ENCODE peak calls at places on chromosomes 3 and 15, in ten cellular contexts. B, Y, L, K, E, R, J, W, Q and O are unnamed samples.

GRCh38 chr3:160451602-160452001 is 2.0 kb upstream of the TRIM59 start:
- DNase-seq in B (no peak), Y (no peak), L (no peak), K (no peak), E (no peak), R (no peak), J (no peak), W (no peak), Q (no peak), O (no peak)

GRCh38 chr3:32082727-32083126 is 23.7 kb upstream of the GPD1L start:
- DNase-seq in B (no peak), Y (no peak), L (no peak), K (no peak), E (no peak), R (no peak), J (peak), W (no peak), Q (no peak), O (no peak)

GRCh38 chr3:125593991-125594574 is 1.2 kb downstream of the OSBPL11 start:
- DNase-seq in B (no peak), Y (no peak), L (no peak), K (no peak), E (no peak), R (no peak), J (no peak), W (no peak), Q (no peak), O (no peak)

GRCh38 chr3:11375333-11376076 is 103.3 kb downstream of the ATG7 start:
- DNase-seq in B (no peak), Y (no peak), L (no peak), K (no peak), E (no peak), R (no peak), J (no peak), W (no peak), Q (no peak), O (no peak)

GRCh38 chr3:6825527-6825926 is 35.4 kb upstream of the GRM7 start:
- DNase-seq in B (no peak), Y (no peak), L (no peak), K (no peak), E (no peak), R (no peak), J (no peak), W (no peak), Q (no peak), O (no peak)

GRCh38 chr3:28053759-28054158 is 187.7 kb upstream of the CMC1 start:
- DNase-seq in B (peak), Y (no peak), L (no peak), K (no peak), E (no peak), R (no peak), J (no peak), W (no peak), Q (no peak), O (no peak)

GRCh38 chr15:39979606-39980005 is 45.7 kb downstream of the EIF2AK4 start:
- DNase-seq in B (no peak), Y (no peak), L (no peak), K (no peak), E (no peak), R (no peak), J (no peak), W (no peak), Q (no peak), O (no peak)

GRCh38 chr3:81602781-81603180 is 158.7 kb downstream of the GBE1 start:
- DNase-seq in B (no peak), Y (no peak), L (no peak), K (no peak), E (no peak), R (no peak), J (no peak), W (no peak), Q (no peak), O (no peak)

GRCh38 chr15:94346272-94346671 is 114.9 kb downstream of the MCTP2 start:
- DNase-seq in B (peak), Y (no peak), L (no peak), K (no peak), E (no peak), R (no peak), J (no peak), W (no peak), Q (no peak), O (no peak)

GRCh38 chr3:185998136-185998535 is 60.3 kb upstream of the TRA2B start:
- DNase-seq in B (no peak), Y (no peak), L (no peak), K (no peak), E (no peak), R (no peak), J (no peak), W (no peak), Q (no peak), O (no peak)

GRCh38 chr3:79983063-79983561 is 215.3 kb upstream of the ROBO1 start:
- DNase-seq in B (no peak), Y (no peak), L (no peak), K (no peak), E (no peak), R (no peak), J (no peak), W (no peak), Q (no peak), O (no peak)

GRCh38 chr15:41829959-41830646 is 2.2 kb downstream of the JMJD7 start:
- DNase-seq in B (no peak), Y (no peak), L (no peak), K (no peak), E (no peak), R (no peak), J (no peak), W (no peak), Q (no peak), O (no peak)

GRCh38 chr15:34365073-34365825 is 1.7 kb downstream of the LPCAT4 start:
- DNase-seq in B (no peak), Y (no peak), L (no peak), K (no peak), E (no peak), R (no peak), J (no peak), W (no peak), Q (no peak), O (no peak)

GRCh38 chr3:182212479-182213076 is 500.9 kb downstream of the SOX2 start:
- DNase-seq in B (peak), Y (no peak), L (no peak), K (no peak), E (no peak), R (no peak), J (no peak), W (peak), Q (peak), O (no peak)

GRCh38 chr3:45988804-45989203 is 6.8 kb downstream of the FYCO1 start:
- DNase-seq in B (no peak), Y (no peak), L (no peak), K (no peak), E (no peak), R (no peak), J (no peak), W (no peak), Q (no peak), O (no peak)

GRCh38 chr3:36678216-36679013 is 85.9 kb downstream of the DCLK3 start:
- DNase-seq in B (no peak), Y (no peak), L (no peak), K (no peak), E (no peak), R (no peak), J (no peak), W (no peak), Q (no peak), O (no peak)

GRCh38 chr3:43906847-43907507 is 216.2 kb downstream of the ABHD5 start:
- DNase-seq in B (no peak), Y (no peak), L (no peak), K (no peak), E (no peak), R (no peak), J (no peak), W (no peak), Q (no peak), O (no peak)

GRCh38 chr3:138348107-138348949 is at the start of gene MRAS:
- DNase-seq in B (peak), Y (peak), L (peak), K (no peak), E (peak), R (peak), J (peak), W (peak), Q (peak), O (peak)

GRCh38 chr15:51649659-51650521 is 27.3 kb upstream of the DMXL2 start:
- DNase-seq in B (peak), Y (no peak), L (no peak), K (peak), E (no peak), R (peak), J (peak), W (no peak), Q (no peak), O (no peak)

GRCh38 chr15:94538280-94538679 is 306.9 kb downstream of the MCTP2 start:
- DNase-seq in B (no peak), Y (no peak), L (no peak), K (no peak), E (no peak), R (no peak), J (no peak), W (no peak), Q (no peak), O (no peak)

GRCh38 chr3:34859741-34860140 is 779.6 kb upstream of the ARPP21 start:
- DNase-seq in B (no peak), Y (no peak), L (no peak), K (no peak), E (no peak), R (no peak), J (no peak), W (no peak), Q (no peak), O (no peak)

GRCh38 chr15:86650084-86650483 is 570.4 kb downstream of the AGBL1 start:
- DNase-seq in B (peak), Y (no peak), L (no peak), K (no peak), E (no peak), R (peak), J (no peak), W (no peak), Q (no peak), O (no peak)

GRCh38 chr15:63104727-63105126 is 16.9 kb upstream of the LACTB start:
- DNase-seq in B (no peak), Y (no peak), L (no peak), K (no peak), E (no peak), R (no peak), J (no peak), W (no peak), Q (no peak), O (no peak)

GRCh38 chr15:77224352-77224751 is 153.4 kb upstream of the TSPAN3 start:
- DNase-seq in B (no peak), Y (no peak), L (no peak), K (no peak), E (no peak), R (no peak), J (no peak), W (no peak), Q (no peak), O (no peak)

GRCh38 chr3:47476330-47476626 is 537 bp upstream of the SCAP start:
- DNase-seq in B (no peak), Y (no peak), L (no peak), K (no peak), E (no peak), R (no peak), J (no peak), W (no peak), Q (no peak), O (no peak)

GRCh38 chr3:89521328-89521727 is 413.9 kb downstream of the EPHA3 start:
- DNase-seq in B (no peak), Y (no peak), L (no peak), K (no peak), E (no peak), R (no peak), J (no peak), W (no peak), Q (no peak), O (no peak)

GRCh38 chr3:128993461-128994172 is at the start of gene CFAP92:
- DNase-seq in B (peak), Y (peak), L (peak), K (no peak), E (peak), R (peak), J (peak), W (peak), Q (peak), O (peak)

GRCh38 chr15:34233614-34234013 is 8.8 kb downstream of the EMC4 start:
- DNase-seq in B (no peak), Y (no peak), L (no peak), K (no peak), E (no peak), R (no peak), J (no peak), W (no peak), Q (peak), O (no peak)

GRCh38 chr3:145219355-145220196 is 941.4 kb downstream of the PLOD2 start:
- DNase-seq in B (peak), Y (no peak), L (no peak), K (no peak), E (no peak), R (no peak), J (no peak), W (no peak), Q (no peak), O (no peak)

GRCh38 chr3:170768334-170768801 is 101.6 kb downstream of the RPL22L1 start:
- DNase-seq in B (no peak), Y (no peak), L (no peak), K (no peak), E (peak), R (no peak), J (no peak), W (no peak), Q (no peak), O (no peak)

GRCh38 chr3:24493951-24494615 is 567 bp downstream of the THRB start:
- DNase-seq in B (peak), Y (peak), L (peak), K (no peak), E (peak), R (peak), J (peak), W (no peak), Q (peak), O (peak)

GRCh38 chr3:122103821-122104514 is 48.8 kb downstream of the CD86 start:
- DNase-seq in B (no peak), Y (no peak), L (no peak), K (no peak), E (no peak), R (no peak), J (no peak), W (no peak), Q (no peak), O (no peak)

GRCh38 chr3:42511196-42511595 is 8.8 kb downstream of the VIPR1 start:
- DNase-seq in B (no peak), Y (no peak), L (no peak), K (no peak), E (no peak), R (no peak), J (no peak), W (no peak), Q (no peak), O (no peak)

GRCh38 chr3:42515391-42515916 is 13.0 kb downstream of the VIPR1 start:
- DNase-seq in B (no peak), Y (no peak), L (peak), K (no peak), E (no peak), R (no peak), J (peak), W (no peak), Q (no peak), O (no peak)

GRCh38 chr3:42513521-42513920 is 11.1 kb downstream of the VIPR1 start:
- DNase-seq in B (no peak), Y (no peak), L (no peak), K (no peak), E (no peak), R (no peak), J (no peak), W (no peak), Q (no peak), O (no peak)

GRCh38 chr3:42514876-42515275 is 12.4 kb downstream of the VIPR1 start:
- DNase-seq in B (no peak), Y (no peak), L (no peak), K (no peak), E (no peak), R (no peak), J (no peak), W (no peak), Q (no peak), O (no peak)

GRCh38 chr3:42513121-42513520 is 10.7 kb downstream of the VIPR1 start:
- DNase-seq in B (no peak), Y (no peak), L (no peak), K (no peak), E (no peak), R (no peak), J (no peak), W (no peak), Q (no peak), O (no peak)
- TF ChIP-seq EP300 in B (no peak), Y (no peak), L (no peak), K (no peak), E (no peak), R (no peak), J (no peak), W (no peak), Q (no peak), O (no peak)

DNA sequence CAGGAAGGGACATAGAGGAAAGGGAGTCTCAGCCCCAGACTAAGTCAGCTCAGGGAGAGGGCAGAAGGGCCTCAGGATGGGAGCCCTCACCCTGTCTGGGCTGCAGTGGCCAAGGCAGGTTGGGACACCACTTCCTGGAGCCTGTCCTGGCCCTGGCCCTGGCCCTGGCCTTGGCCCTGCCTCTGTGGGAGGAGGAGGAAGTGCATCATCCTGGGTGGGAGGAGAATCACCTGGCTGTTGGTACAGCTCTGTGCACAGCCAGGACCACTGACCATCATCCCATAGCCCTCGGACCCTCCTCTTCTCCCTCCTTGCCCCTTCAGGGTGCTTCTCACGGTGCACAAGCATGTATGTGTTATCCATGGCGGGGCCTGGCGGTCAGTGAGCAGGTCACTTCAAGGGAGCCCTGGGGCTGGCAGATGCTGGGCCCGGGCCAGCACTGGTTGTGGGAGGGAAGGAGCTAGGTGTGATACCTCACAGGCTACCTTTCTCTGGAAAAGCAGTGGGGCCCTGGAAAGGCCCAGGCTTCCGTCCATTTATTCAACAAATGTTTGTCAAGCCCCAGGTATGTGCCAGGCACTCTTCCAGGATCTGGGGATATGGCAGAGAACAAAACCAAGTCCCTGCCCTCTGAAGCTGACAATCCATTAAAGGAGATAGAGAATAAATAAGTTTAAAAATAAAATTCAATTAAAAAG is 8.2 kb upstream of the APEH start:
- DNase-seq in B (no peak), Y (no peak), L (no peak), K (no peak), E (no peak), R (no peak), J (no peak), W (no peak), Q (no peak), O (no peak)
- TF ChIP-seq POLR2A in B (no peak), Y (no peak), L (no peak), K (no peak), E (no peak), R (no peak), J (no peak), W (no peak), Q (no peak), O (no peak)

GRCh38 chr15:74228723-74229081 is 7.4 kb upstream of the CCDC33 start:
- DNase-seq in B (no peak), Y (no peak), L (no peak), K (no peak), E (no peak), R (no peak), J (no peak), W (no peak), Q (no peak), O (no peak)
- H3K27ac ChIP-seq in B (no peak), Y (no peak), L (no peak), K (no peak), E (no peak), R (no peak), J (peak), W (no peak), Q (no peak), O (no peak)

GRCh38 chr3:16508591-16508995 is 4.9 kb downstream of the RFTN1 start:
- DNase-seq in B (no peak), Y (no peak), L (no peak), K (no peak), E (no peak), R (no peak), J (no peak), W (no peak), Q (no peak), O (no peak)

GRCh38 chr3:16506451-16506850 is 7.0 kb downstream of the RFTN1 start:
- DNase-seq in B (no peak), Y (no peak), L (no peak), K (no peak), E (no peak), R (no peak), J (no peak), W (no peak), Q (no peak), O (no peak)

GRCh38 chr3:16507540-16508241 is 5.8 kb downstream of the RFTN1 start:
- DNase-seq in B (no peak), Y (no peak), L (no peak), K (no peak), E (no peak), R (no peak), J (no peak), W (no peak), Q (no peak), O (no peak)

GRCh38 chr3:16506884-16507409 is 6.6 kb downstream of the RFTN1 start:
- DNase-seq in B (no peak), Y (no peak), L (no peak), K (no peak), E (no peak), R (no peak), J (no peak), W (no peak), Q (no peak), O (no peak)

GRCh38 chr3:16508242-16508575 is 5.3 kb downstream of the RFTN1 start:
- DNase-seq in B (no peak), Y (no peak), L (no peak), K (no peak), E (no peak), R (no peak), J (no peak), W (no peak), Q (no peak), O (no peak)
- TF ChIP-seq EP300 in B (no peak), Y (no peak), L (no peak), K (no peak), E (no peak), R (no peak), J (no peak), W (no peak), Q (no peak), O (no peak)

DNA sequence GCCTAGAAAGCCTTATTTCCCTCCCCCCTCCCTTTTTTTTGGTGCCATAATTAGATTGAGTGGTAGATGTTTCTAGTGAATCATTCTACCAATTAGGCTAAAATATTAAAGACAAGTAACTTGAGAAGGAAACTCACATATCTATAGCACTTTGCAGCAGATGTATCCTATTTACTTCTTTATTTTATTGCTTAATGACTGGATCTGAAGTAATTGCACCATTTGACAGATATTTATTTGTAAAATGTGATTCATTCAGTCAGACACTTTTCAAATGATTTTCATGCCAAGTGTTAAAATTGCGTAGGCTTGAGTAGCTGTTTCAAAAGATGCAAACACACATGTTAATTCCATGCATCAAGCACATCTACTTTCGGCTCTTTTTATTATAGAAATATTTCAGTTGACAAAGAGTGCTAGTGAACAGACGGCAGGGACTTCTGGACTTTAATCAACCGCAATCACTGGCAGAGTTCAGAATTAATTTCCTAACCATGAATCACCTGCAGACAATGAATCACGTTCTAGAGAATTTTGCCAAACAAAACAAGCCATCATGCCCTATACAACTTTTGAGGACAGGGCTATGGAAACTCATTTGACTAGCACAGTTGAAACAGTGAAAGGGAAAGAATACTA is 636.9 kb downstream of the MECOM start:
- DNase-seq in B (no peak), Y (no peak), L (no peak), K (no peak), E (no peak), R (no peak), J (no peak), W (no peak), Q (no peak), O (no peak)
- TF ChIP-seq POLR2A in B (no peak), Y (no peak), L (no peak), K (no peak), E (no peak), R (no peak), J (no peak), W (no peak), Q (no peak), O (no peak)

GRCh38 chr15:48411971-48412591 is 80.9 kb downstream of the DUT start:
- DNase-seq in B (no peak), Y (no peak), L (no peak), K (no peak), E (no peak), R (no peak), J (no peak), W (no peak), Q (no peak), O (no peak)
- H3K27ac ChIP-seq in B (no peak), Y (peak), L (peak), K (no peak), E (peak), R (no peak), J (peak), W (no peak), Q (peak), O (no peak)

GRCh38 chr3:64048631-64049061 is 25.4 kb upstream of the PSMD6 start:
- DNase-seq in B (no peak), Y (no peak), L (no peak), K (no peak), E (no peak), R (no peak), J (no peak), W (no peak), Q (no peak), O (no peak)
- TF ChIP-seq EP300 in B (no peak), Y (no peak), L (no peak), K (no peak), E (no peak), R (no peak), J (no peak), W (no peak), Q (no peak), O (no peak)

GRCh38 chr3:52245322-52246263 is at the start of gene PPM1M:
- DNase-seq in B (peak), Y (peak), L (peak), K (no peak), E (no peak), R (peak), J (peak), W (no peak), Q (peak), O (peak)
- TF ChIP-seq POLR2A in B (peak), Y (no peak), L (no peak), K (peak), E (peak), R (no peak), J (no peak), W (no peak), Q (no peak), O (no peak)

GRCh38 chr3:115537669-115538068 is 85.6 kb upstream of the GAP43 start:
- DNase-seq in B (no peak), Y (no peak), L (no peak), K (no peak), E (no peak), R (no peak), J (no peak), W (no peak), Q (no peak), O (no peak)

GRCh38 chr3:115533218-115533617 is 90.1 kb upstream of the GAP43 start:
- DNase-seq in B (no peak), Y (no peak), L (no peak), K (no peak), E (no peak), R (no peak), J (no peak), W (no peak), Q (no peak), O (no peak)
- H3K27ac ChIP-seq in B (no peak), Y (no peak), L (no peak), K (no peak), E (no peak), R (no peak), J (no peak), W (no peak), Q (no peak), O (no peak)